ENCODE peak calls at places on chromosome 9, in four cellular contexts. Q is A549, T is aorta, A is HAP-1. B is an unnamed sample. For H3K9me3, the result is how much of the 10 kb centered on the place peaks cover.

GRCh38 chr9:1759901-1760300 is 255.2 kb upstream of the SMARCA2 start:
- DNase-seq in Q (no peak), T (no peak), A (no peak), B (no peak)

GRCh38 chr9:87184956-87185642 is 237.8 kb upstream of the GAS1 start:
- DNase-seq in Q (no peak), T (no peak), A (no peak), B (no peak)

GRCh38 chr9:70409800-70410199 is 4.7 kb downstream of the KLF9 start:
- DNase-seq in Q (no peak), T (no peak), A (no peak), B (no peak)

GRCh38 chr9:33157960-33158359 is 9.2 kb downstream of the B4GALT1 start:
- DNase-seq in Q (no peak), T (no peak), A (peak), B (no peak)

GRCh38 chr9:70110194-70111041 is 66.8 kb downstream of the MAMDC2 start:
- DNase-seq in Q (no peak), T (no peak), A (no peak), B (no peak)

GRCh38 chr9:79123419-79123818 is 448.3 kb upstream of the TLE4 start:
- DNase-seq in Q (no peak), T (no peak), A (no peak), B (no peak)

GRCh38 chr9:99011161-99011709 is 67.5 kb downstream of the COL15A1 start:
- DNase-seq in Q (no peak), T (no peak), A (no peak), B (no peak)

GRCh38 chr9:27505744-27506161 is 18.3 kb upstream of the IFNK start:
- DNase-seq in Q (no peak), T (no peak), A (no peak), B (no peak)

GRCh38 chr9:71223953-71224538 is 102.6 kb upstream of the TRPM3 start:
- DNase-seq in Q (no peak), T (no peak), A (no peak), B (no peak)

GRCh38 chr9:70406446-70406862 is 8.0 kb downstream of the KLF9 start:
- DNase-seq in Q (no peak), T (no peak), A (peak), B (no peak)

GRCh38 chr9:133876144-133876543 is 116.0 kb downstream of the VAV2 start:
- DNase-seq in Q (no peak), T (no peak), A (peak), B (no peak)

GRCh38 chr9:113154471-113154870 is 3.7 kb downstream of the SLC31A2 start:
- DNase-seq in Q (no peak), T (no peak), A (no peak), B (no peak)

GRCh38 chr9:136544549-136545064 is 1.2 kb downstream of the NOTCH1 start:
- DNase-seq in Q (peak), T (peak), A (peak), B (peak)

GRCh38 chr9:114849450-114849849 is 43.6 kb upstream of the TNFSF15 start:
- DNase-seq in Q (no peak), T (no peak), A (no peak), B (no peak)

GRCh38 chr9:134033516-134034214 is 8.4 kb downstream of the BRD3OS start:
- DNase-seq in Q (no peak), T (peak), A (no peak), B (no peak)

GRCh38 chr9:111965566-111966019 is 69.0 kb downstream of the UGCG start:
- DNase-seq in Q (peak), T (no peak), A (no peak), B (no peak)

GRCh38 chr9:123063172-123063508 is 29.7 kb downstream of the GPR21 start:
- DNase-seq in Q (no peak), T (no peak), A (no peak), B (no peak)

GRCh38 chr9:136050266-136050705 is 44.8 kb downstream of the NACC2 start:
- DNase-seq in Q (no peak), T (no peak), A (no peak), B (no peak)

GRCh38 chr9:14007199-14007769 is 306.7 kb downstream of the NFIB start:
- DNase-seq in Q (no peak), T (no peak), A (no peak), B (no peak)

GRCh38 chr9:104927216-104927911 is 591 bp downstream of the ABCA1 start:
- DNase-seq in Q (peak), T (peak), A (peak), B (peak)

GRCh38 chr9:137286980-137287383 is 9.5 kb downstream of the TOR4A start:
- DNase-seq in Q (peak), T (peak), A (peak), B (no peak)

GRCh38 chr9:120175031-120175430 is 404.9 kb downstream of the CDK5RAP2 start:
- DNase-seq in Q (no peak), T (no peak), A (no peak), B (no peak)
- H3K9me3 ChIP-seq in Q (under half), T (under half), A (under half), B (under half)

GRCh38 chr9:108535526-108535925 is 320.3 kb downstream of the ACTL7B start:
- DNase-seq in Q (peak), T (no peak), A (peak), B (no peak)
- H3K4me3 ChIP-seq in Q (no peak), T (no peak), A (no peak), B (no peak)

GRCh38 chr9:65432722-65433323 is 147.8 kb upstream of the FOXD4L5 start:
- DNase-seq in Q (no peak), T (no peak), A (no peak), B (no peak)
- H3K9me3 ChIP-seq in Q (under half), T (under half), A (under half), B (under half)

GRCh38 chr9:107258919-107259318 is 24.2 kb upstream of the RAD23B start:
- DNase-seq in Q (no peak), T (no peak), A (no peak), B (no peak)

GRCh38 chr9:107261106-107261505 is 22.0 kb upstream of the RAD23B start:
- DNase-seq in Q (no peak), T (no peak), A (no peak), B (no peak)

GRCh38 chr9:107263289-107263688 is 19.8 kb upstream of the RAD23B start:
- DNase-seq in Q (no peak), T (no peak), A (no peak), B (no peak)

DNA sequence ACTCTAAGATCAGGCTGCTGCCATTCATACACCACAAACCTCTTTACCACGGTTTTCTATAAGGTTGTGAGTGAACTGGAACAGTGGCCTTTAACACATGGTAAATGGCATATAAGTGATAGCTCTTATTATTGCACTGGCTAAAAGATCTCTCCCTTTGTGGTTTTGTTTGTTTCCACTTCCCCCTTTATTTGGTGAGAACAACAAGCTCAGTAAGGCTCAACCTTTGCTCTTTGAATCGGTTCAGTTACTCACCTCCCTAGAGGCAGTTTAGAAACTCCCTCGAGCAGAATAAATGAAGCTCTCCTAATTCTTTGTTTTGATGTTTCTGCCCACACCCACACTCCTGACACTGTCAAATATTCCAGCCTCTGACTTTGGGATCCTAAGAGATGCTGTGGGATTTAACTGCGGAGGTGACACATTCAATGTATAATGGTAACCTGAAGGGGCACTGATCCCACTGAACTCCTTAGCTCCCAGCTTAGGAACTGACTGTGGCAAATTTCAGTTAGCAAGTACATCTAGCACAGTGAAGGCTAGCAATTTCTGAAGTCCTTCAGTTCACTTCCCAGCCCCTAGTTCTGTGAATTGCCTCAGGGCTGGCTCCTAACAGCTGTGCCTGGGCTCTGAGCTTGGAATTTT is 22.5 kb upstream of the RAD23B start:
- DNase-seq in Q (no peak), T (no peak), A (no peak), B (no peak)
- H3K4me3 ChIP-seq in Q (no peak), T (no peak), A (no peak), B (no peak)

B was measured in left ventricle myocardium inferior.